ENCODE peak calls at places on chromosome X, in seven cellular contexts. A, F, J, R, C, Q and Z are unnamed samples.

GRCh38 chrX:19758536-19758935 is 128.9 kb downstream of the SH3KBP1 start:
- DNase-seq in C (no peak), Q (peak; percentile 31), A (no peak), F (no peak), R (no peak), J (no peak), Z (no peak)

GRCh38 chrX:118373538-118373937 is 27.6 kb downstream of the WDR44 start:
- DNase-seq in Q (no peak), A (no peak), J (no peak), C (no peak), R (no peak), F (no peak), Z (no peak)

GRCh38 chrX:19906293-19906692 is 18.9 kb upstream of the SH3KBP1 start:
- DNase-seq in Q (no peak), J (no peak), A (no peak), F (no peak), R (no peak), C (no peak), Z (no peak)

GRCh38 chrX:70470850-70471289 is 26.2 kb downstream of the DLG3 start:
- DNase-seq in F (no peak), C (no peak), A (no peak), J (no peak), R (no peak), Q (peak; percentile 77), Z (no peak)

GRCh38 chrX:129632443-129632842 is 22.3 kb downstream of the APLN start:
- DNase-seq in A (no peak), Q (peak; percentile 47), R (no peak), J (no peak), C (no peak), F (no peak), Z (no peak)

GRCh38 chrX:148681605-148682004 is 181.2 kb downstream of the AFF2 start:
- DNase-seq in Q (no peak), F (no peak), J (no peak), C (no peak), R (no peak), A (no peak), Z (no peak)

GRCh38 chrX:68985135-68985725 is 156.4 kb downstream of the EFNB1 start:
- DNase-seq in J (no peak), R (no peak), C (no peak), A (no peak), Q (no peak), F (no peak), Z (no peak)

GRCh38 chrX:30657542-30658238 is 4.5 kb downstream of the GK start:
- DNase-seq in R (no peak), Q (peak; percentile 12), C (no peak), F (no peak), A (no peak), J (no peak), Z (no peak)

GRCh38 chrX:56812515-56813105 is 83.6 kb downstream of the NBDY start:
- DNase-seq in R (peak; percentile 11), C (no peak), A (peak; percentile 15), Q (no peak), F (no peak), J (no peak), Z (no peak)

GRCh38 chrX:43644124-43644701 is 11.9 kb upstream of the MAOA start:
- DNase-seq in A (no peak), J (peak; percentile 1), C (peak; percentile 48), F (no peak), R (no peak), Q (peak; percentile 83), Z (no peak)

GRCh38 chrX:45421806-45422205 is 221.1 kb upstream of the DIPK2B start:
- DNase-seq in F (no peak), C (no peak), A (no peak), R (no peak), Q (no peak), J (no peak), Z (no peak)

GRCh38 chrX:106980952-106981626 is 18.9 kb downstream of the MORC4 start:
- DNase-seq in Q (no peak), C (no peak), J (no peak), F (no peak), A (no peak), R (no peak), Z (no peak)

GRCh38 chrX:153598541-153599191 is at the start of gene CCNQ:
- DNase-seq in J (no peak), F (no peak), Q (peak; percentile 37), A (peak; percentile 29), R (no peak), C (no peak), Z (no peak)

GRCh38 chrX:16528620-16529019 is 121.3 kb upstream of the S100G start:
- DNase-seq in J (no peak), F (no peak), Q (no peak), A (peak; percentile 12), R (peak; percentile 1), C (no peak), Z (no peak)

GRCh38 chrX:13013353-13014110 is 30.9 kb downstream of the FAM9C start:
- DNase-seq in Q (no peak), J (no peak), F (no peak), A (no peak), R (no peak), C (no peak), Z (no peak)

GRCh38 chrX:17567173-17567572 is 170.1 kb upstream of the SCML1 start:
- DNase-seq in J (no peak), R (no peak), C (no peak), F (no peak), Q (peak; percentile 66), A (no peak), Z (no peak)

GRCh38 chrX:20664774-20665173 is 398.1 kb upstream of the RPS6KA3 start:
- DNase-seq in A (no peak), R (no peak), F (no peak), Q (no peak), C (no peak), J (no peak), Z (no peak)

GRCh38 chrX:80812176-80812575 is 2.5 kb upstream of the BRWD3 start:
- DNase-seq in C (no peak), A (peak; percentile 29), R (peak; percentile 10), J (no peak), F (no peak), Q (peak; percentile 49), Z (no peak)

GRCh38 chrX:22314692-22315091 is 42.0 kb downstream of the CBLL2 start:
- DNase-seq in C (peak; percentile 83), J (no peak), Q (peak; percentile 34), F (no peak), A (no peak), R (no peak), Z (no peak)

GRCh38 chrX:9765737-9766098 is at the start of gene GPR143:
- DNase-seq in F (no peak), J (no peak), R (no peak), Q (no peak), C (no peak), A (no peak), Z (no peak)

GRCh38 chrX:130204647-130205046 is 32.9 kb downstream of the RAB33A start:
- DNase-seq in F (no peak), J (no peak), Q (no peak), C (no peak), R (no peak), A (no peak), Z (no peak)

GRCh38 chrX:87961471-87961870 is 443.9 kb downstream of the KLHL4 start:
- DNase-seq in A (no peak), R (no peak), C (no peak), J (no peak), F (no peak), Q (no peak), Z (no peak)

GRCh38 chrX:29662759-29663503 is 552.4 kb upstream of the MAGEB2 start:
- DNase-seq in Q (peak; percentile 97), F (no peak), A (no peak), C (peak; percentile 75), J (peak; percentile 24), R (no peak), Z (no peak)

GRCh38 chrX:17608898-17609297 is 128.4 kb upstream of the SCML1 start:
- DNase-seq in Q (peak; percentile 6), J (no peak), C (no peak), R (no peak), F (no peak), A (no peak), Z (no peak)